ENCODE peak calls at places on chromosomes 11 and 22, in five cellular contexts. U, Y, M, S and I are unnamed samples.

GRCh38 chr11:88059326-88059725 is 115.9 kb downstream of the RAB38 start:
- DNase-seq in U (no peak), Y (no peak), M (no peak), S (no peak), I (no peak)

GRCh38 chr11:1717745-1718144 is 20.8 kb downstream of the KRTAP5-6 start:
- DNase-seq in U (no peak), Y (no peak), M (no peak), S (no peak), I (no peak)

GRCh38 chr11:133263332-133263731 is 269.0 kb downstream of the OPCML start:
- DNase-seq in U (no peak), Y (no peak), M (no peak), S (no peak), I (no peak)

GRCh38 chr22:37982151-37982838 is 2.1 kb downstream of the SOX10 start:
- DNase-seq in U (no peak), Y (no peak), M (no peak), S (no peak), I (no peak)

GRCh38 chr11:2795491-2795991 is 90.0 kb downstream of the CDKN1C start:
- DNase-seq in U (peak), Y (no peak), M (no peak), S (peak), I (no peak)

GRCh38 chr11:33068611-33069340 is 29.4 kb downstream of the TCP11L1 start:
- DNase-seq in U (no peak), Y (no peak), M (no peak), S (no peak), I (no peak)

GRCh38 chr11:15379483-15379882 is 264.8 kb downstream of the INSC start:
- DNase-seq in U (no peak), Y (no peak), M (no peak), S (no peak), I (no peak)

GRCh38 chr11:104705475-104706195 is 192.6 kb downstream of the CASP12 start:
- DNase-seq in U (no peak), Y (no peak), M (no peak), S (peak), I (no peak)

GRCh38 chr11:27218498-27219038 is 144.4 kb downstream of the CCDC34 start:
- DNase-seq in U (no peak), Y (no peak), M (peak), S (no peak), I (peak)

GRCh38 chr11:75592699-75593098 is 30.6 kb downstream of the SERPINH1 start:
- DNase-seq in U (peak), Y (no peak), M (no peak), S (no peak), I (no peak)